ENCODE peak calls at places on chromosomes 3 and 15, in six cellular contexts. Z is GM06990; X is Calu3; M is HL-60; V is CD4-positive, alpha-beta T cell; C is HFF-Myc. U is an unnamed sample.

GRCh38 chr15:67024322-67024997 is 40.9 kb upstream of the SMAD3 start:
- DNase-seq in M (peak), C (peak), X (peak), Z (no peak), V (no peak), U (peak)

GRCh38 chr3:105700575-105700974 is 168.2 kb downstream of the CBLB start:
- DNase-seq in V (no peak), C (no peak), X (no peak), M (no peak), Z (no peak), U (no peak)

GRCh38 chr15:34161329-34161953 is 48.5 kb downstream of the KATNBL1 start:
- DNase-seq in X (no peak), M (peak), C (no peak), Z (no peak), V (no peak), U (no peak)

GRCh38 chr3:31968391-31968926 is 12.6 kb downstream of the OSBPL10 start:
- DNase-seq in C (peak), V (no peak), M (no peak), Z (no peak), X (no peak), U (no peak)

GRCh38 chr3:94799420-94800060 is 736.7 kb downstream of the NSUN3 start:
- DNase-seq in M (no peak), X (no peak), Z (no peak), V (no peak), C (no peak), U (no peak)

GRCh38 chr3:62201438-62202035 is 171.8 kb downstream of the FEZF2 start:
- DNase-seq in V (no peak), X (peak), C (peak), M (no peak), Z (no peak), U (no peak)

GRCh38 chr15:68491415-68492106 is 59.6 kb upstream of the ITGA11 start:
- DNase-seq in C (no peak), M (no peak), X (no peak), Z (no peak), V (no peak), U (no peak)

GRCh38 chr3:197023241-197023997 is 6.2 kb downstream of the MELTF start:
- DNase-seq in C (no peak), V (no peak), Z (peak), X (no peak), M (no peak), U (peak)

GRCh38 chr3:10437995-10438901 is 67.1 kb downstream of the ATP2B2 start:
- DNase-seq in V (no peak), C (no peak), M (no peak), X (no peak), Z (no peak), U (no peak)

GRCh38 chr3:168155207-168155785 is 59.6 kb upstream of the GOLIM4 start:
- DNase-seq in Z (no peak), V (no peak), M (no peak), C (no peak), X (no peak), U (no peak)

GRCh38 chr3:49867871-49868321 is 1.8 kb downstream of the CAMKV start:
- DNase-seq in C (peak), Z (no peak), X (no peak), M (peak), V (no peak), U (no peak)

GRCh38 chr3:128076783-128077624 is 24.8 kb downstream of the SEC61A1 start:
- DNase-seq in M (no peak), C (no peak), V (no peak), X (no peak), Z (peak), U (no peak)

GRCh38 chr15:92879949-92880725 is 20.0 kb upstream of the CHD2 start:
- DNase-seq in V (no peak), M (no peak), Z (no peak), C (no peak), X (no peak), U (no peak)

GRCh38 chr3:65833761-65834505 is 204.8 kb downstream of the MAGI1 start:
- DNase-seq in X (no peak), M (no peak), V (no peak), Z (peak), C (no peak), U (no peak)

GRCh38 chr3:126755866-126756265 is 51.8 kb downstream of the CHCHD6 start:
- DNase-seq in C (no peak), M (no peak), V (no peak), X (no peak), Z (no peak), U (no peak)

GRCh38 chr3:81663114-81663513 is 98.3 kb downstream of the GBE1 start:
- DNase-seq in V (no peak), Z (no peak), X (no peak), M (no peak), C (no peak), U (no peak)

GRCh38 chr3:18585019-18585968 is 160.2 kb upstream of the SATB1 start:
- DNase-seq in X (no peak), M (no peak), V (no peak), C (no peak), Z (no peak), U (no peak)

GRCh38 chr15:98854496-98854895 is 153.1 kb downstream of the PGPEP1L start:
- DNase-seq in M (no peak), Z (no peak), V (no peak), C (no peak), X (no peak), U (no peak)

GRCh38 chr3:57087361-57088092 is 27.1 kb downstream of the SPATA12 start:
- DNase-seq in C (no peak), Z (no peak), M (no peak), V (no peak), X (no peak), U (no peak)

GRCh38 chr15:70523634-70524033 is 239.7 kb downstream of the UACA start:
- DNase-seq in C (no peak), V (no peak), Z (no peak), X (no peak), M (no peak), U (no peak)

GRCh38 chr3:52374173-52374572 is 58.1 kb downstream of the DNAH1 start:
- DNase-seq in V (no peak), C (no peak), Z (no peak), X (no peak), M (no peak), U (no peak)
- TF ChIP-seq CTCF in V (no peak), C (no peak), Z (no peak), X (no peak), M (no peak), U (no peak)

GRCh38 chr3:134641671-134642300 is 9.0 kb downstream of the KY start:
- DNase-seq in Z (no peak), V (no peak), X (no peak), M (no peak), C (no peak), U (peak)

GRCh38 chr3:134640378-134640777 is 10.4 kb downstream of the KY start:
- DNase-seq in Z (no peak), X (no peak), M (no peak), C (no peak), V (no peak), U (peak)

GRCh38 chr3:134643150-134643675 is 7.6 kb downstream of the KY start:
- DNase-seq in Z (no peak), X (no peak), M (no peak), V (no peak), C (no peak), U (peak)

GRCh38 chr3:134642445-134643149 is 8.2 kb downstream of the KY start:
- DNase-seq in Z (no peak), M (no peak), X (no peak), V (no peak), C (no peak), U (peak)

GRCh38 chr3:134640872-134641470 is 9.9 kb downstream of the KY start:
- DNase-seq in V (no peak), C (peak), M (peak), X (peak), Z (no peak), U (peak)
- TF ChIP-seq CTCF in V (no peak), C (peak), M (peak), X (peak), Z (peak), U (peak)

GRCh38 chr3:123027292-123028232 is at the start of gene SEMA5B:
- DNase-seq in C (no peak), Z (peak), M (no peak), X (peak), V (no peak), U (no peak)
- TF ChIP-seq CTCF in C (peak), Z (peak), M (peak), X (peak), V (peak), U (peak)

GRCh38 chr15:72382146-72382545 is 6.3 kb upstream of the HEXA start:
- DNase-seq in X (peak), V (no peak), Z (no peak), M (no peak), C (no peak), U (no peak)
- TF ChIP-seq CTCF in X (no peak), V (no peak), Z (peak), M (no peak), C (no peak), U (peak)

DNA sequence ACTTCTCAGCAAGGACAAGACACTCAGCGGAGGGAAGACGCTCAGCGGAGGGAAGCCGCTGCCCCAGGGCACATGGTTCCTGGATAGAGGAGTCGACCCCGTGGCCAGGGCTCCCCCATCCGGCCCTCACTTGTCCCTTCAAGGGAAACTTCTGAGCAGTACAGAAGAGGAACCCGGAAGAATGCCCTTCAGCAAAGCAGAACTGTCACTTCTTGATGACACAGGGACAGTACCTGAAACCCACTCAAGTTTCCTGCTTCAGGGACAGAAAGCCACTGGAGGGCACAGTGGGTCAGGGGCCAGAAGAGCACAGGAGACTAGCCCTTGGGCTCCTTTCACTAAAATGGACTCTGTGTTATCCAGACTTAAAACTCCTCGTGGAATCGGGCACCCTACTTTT is 97.8 kb upstream of the RPL32 start:
- DNase-seq in Z (no peak), C (no peak), X (no peak), V (no peak), M (no peak), U (no peak)
- TF ChIP-seq CTCF in Z (no peak), C (no peak), X (no peak), V (no peak), M (no peak), U (no peak)

GRCh38 chr3:100737334-100737733 is 28.0 kb downstream of the TFG start:
- DNase-seq in X (peak), M (no peak), C (no peak), Z (no peak), V (no peak), U (no peak)
- TF ChIP-seq CTCF in X (peak), M (no peak), C (peak), Z (peak), V (no peak), U (peak)

GRCh38 chr15:62912808-62913207 is 129.7 kb upstream of the TPM1 start:
- DNase-seq in V (no peak), Z (no peak), C (no peak), M (no peak), X (no peak), U (no peak)
- TF ChIP-seq CTCF in V (no peak), Z (no peak), C (no peak), M (no peak), X (no peak), U (no peak)

DNA sequence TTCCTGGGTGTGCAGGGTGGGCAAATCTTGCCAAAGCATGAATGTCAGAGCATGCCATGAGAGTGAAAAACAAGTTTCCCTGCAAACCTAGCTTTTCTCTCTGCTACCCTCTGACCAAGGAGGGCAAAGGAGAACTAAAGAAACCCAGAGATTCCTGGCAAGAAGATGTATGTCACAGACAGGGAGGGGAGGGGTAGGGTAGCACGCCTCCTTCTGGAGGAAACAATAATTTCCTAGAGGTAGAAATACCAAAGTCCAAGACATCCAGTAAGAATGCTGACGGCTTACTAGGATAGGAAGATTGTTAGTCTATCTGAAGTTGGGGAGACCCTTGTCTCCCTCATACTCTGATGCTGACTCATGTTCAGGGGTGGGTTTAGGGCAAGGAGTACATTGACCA is 203.9 kb downstream of the NR1D2 start:
- DNase-seq in X (no peak), Z (no peak), V (no peak), M (no peak), C (no peak), U (no peak)
- TF ChIP-seq CTCF in X (peak), Z (peak), V (no peak), M (no peak), C (peak), U (peak)

GRCh38 chr15:38545179-38545578 is 19.4 kb downstream of the RASGRP1 start:
- DNase-seq in V (no peak), C (no peak), M (no peak), X (no peak), Z (no peak), U (no peak)
- TF ChIP-seq CTCF in V (no peak), C (no peak), M (no peak), X (no peak), Z (no peak), U (no peak)